ENCODE peak calls at places on chromosome 17, in five cellular contexts. One of them, this sample, is unnamed.

GRCh38 chr17:72702136-72702735 is 390.3 kb downstream of the SLC39A11 start:
- DNase-seq in psoas muscle: no peak
- DNase-seq in GM23248: peak; percentile 74
- DNase-seq in colonic mucosa: no peak
- DNase-seq in thoracic aorta: no peak
- DNase-seq in this sample: no peak

GRCh38 chr17:30429155-30429554 is 48.1 kb upstream of the GOSR1 start:
- DNase-seq in GM23248: peak; percentile 84
- DNase-seq in thoracic aorta: no peak
- DNase-seq in psoas muscle: no peak
- DNase-seq in colonic mucosa: no peak
- DNase-seq in this sample: no peak

GRCh38 chr17:29597361-29598172 is 4.6 kb downstream of the ANKRD13B start:
- DNase-seq in colonic mucosa: no peak
- DNase-seq in thoracic aorta: no peak
- DNase-seq in GM23248: no peak
- DNase-seq in psoas muscle: no peak
- DNase-seq in this sample: peak; percentile 4

GRCh38 chr17:31532161-31532515 is 140.7 kb downstream of the RAB11FIP4 start:
- DNase-seq in thoracic aorta: no peak
- DNase-seq in psoas muscle: no peak
- DNase-seq in colonic mucosa: no peak
- DNase-seq in GM23248: no peak
- DNase-seq in this sample: no peak

GRCh38 chr17:56604691-56605090 is 11.2 kb downstream of the NOG start:
- DNase-seq in thoracic aorta: no peak
- DNase-seq in GM23248: no peak
- DNase-seq in psoas muscle: no peak
- DNase-seq in colonic mucosa: no peak
- DNase-seq in this sample: no peak

GRCh38 chr17:41656249-41657023 is 32.1 kb upstream of the KRT17 start:
- DNase-seq in colonic mucosa: no peak
- DNase-seq in psoas muscle: no peak
- DNase-seq in GM23248: no peak
- DNase-seq in thoracic aorta: no peak
- DNase-seq in this sample: no peak

GRCh38 chr17:59892251-59892848 is 393 bp downstream of the TUBD1 start:
- DNase-seq in colonic mucosa: peak; percentile 31
- DNase-seq in psoas muscle: peak; percentile 82
- DNase-seq in GM23248: no peak
- DNase-seq in thoracic aorta: no peak
- DNase-seq in this sample: no peak

GRCh38 chr17:21360048-21360447 is 16.1 kb upstream of the KCNJ12 start:
- DNase-seq in psoas muscle: no peak
- DNase-seq in GM23248: no peak
- DNase-seq in colonic mucosa: no peak
- DNase-seq in thoracic aorta: no peak
- DNase-seq in this sample: no peak

GRCh38 chr17:70295732-70296131 is 126.4 kb downstream of the KCNJ2 start:
- DNase-seq in GM23248: no peak
- DNase-seq in psoas muscle: no peak
- DNase-seq in colonic mucosa: no peak
- DNase-seq in thoracic aorta: no peak
- DNase-seq in this sample: no peak

GRCh38 chr17:76994237-76994637 is 126.0 kb downstream of the MGAT5B start:
- DNase-seq in GM23248: no peak
- DNase-seq in thoracic aorta: no peak
- DNase-seq in psoas muscle: no peak
- DNase-seq in colonic mucosa: no peak
- DNase-seq in this sample: no peak

GRCh38 chr17:49987290-49987585 is 7.8 kb downstream of the DLX3 start:
- DNase-seq in colonic mucosa: no peak
- DNase-seq in thoracic aorta: no peak
- DNase-seq in psoas muscle: no peak
- DNase-seq in GM23248: no peak
- DNase-seq in this sample: no peak

GRCh38 chr17:48100160-48100559 is 1.1 kb downstream of the CBX1 start:
- DNase-seq in thoracic aorta: no peak
- DNase-seq in psoas muscle: no peak
- DNase-seq in GM23248: peak; percentile 86
- DNase-seq in colonic mucosa: no peak
- DNase-seq in this sample: no peak

GRCh38 chr17:43125967-43126910 is 1.1 kb upstream of the BRCA1 start:
- DNase-seq in GM23248: no peak
- DNase-seq in thoracic aorta: no peak
- DNase-seq in psoas muscle: no peak
- DNase-seq in colonic mucosa: peak; percentile 29
- DNase-seq in this sample: no peak

GRCh38 chr17:78112508-78113471 is 15.8 kb downstream of the TMC6 start:
- DNase-seq in GM23248: peak; percentile 59
- DNase-seq in thoracic aorta: no peak
- DNase-seq in colonic mucosa: peak; percentile 86
- DNase-seq in psoas muscle: peak; percentile 89
- DNase-seq in this sample: peak; percentile 85

GRCh38 chr17:17070931-17071330 is 28.7 kb downstream of the MPRIP start:
- DNase-seq in GM23248: no peak
- DNase-seq in thoracic aorta: no peak
- DNase-seq in colonic mucosa: peak; percentile 68
- DNase-seq in psoas muscle: no peak
- DNase-seq in this sample: no peak

GRCh38 chr17:19012171-19013080 is 7.9 kb upstream of the FAM83G start:
- DNase-seq in colonic mucosa: no peak
- DNase-seq in thoracic aorta: no peak
- DNase-seq in psoas muscle: peak; percentile 24
- DNase-seq in GM23248: no peak
- DNase-seq in this sample: no peak

GRCh38 chr17:61000911-61001310 is 323.3 kb downstream of the BCAS3 start:
- DNase-seq in thoracic aorta: no peak
- DNase-seq in GM23248: peak; percentile 74
- DNase-seq in colonic mucosa: no peak
- DNase-seq in psoas muscle: no peak
- DNase-seq in this sample: no peak

GRCh38 chr17:65394811-65395472 is 166.5 kb downstream of the AXIN2 start:
- DNase-seq in GM23248: no peak
- DNase-seq in colonic mucosa: no peak
- DNase-seq in thoracic aorta: no peak
- DNase-seq in psoas muscle: no peak
- DNase-seq in this sample: no peak

GRCh38 chr17:12041316-12041715 is 20.6 kb downstream of the MAP2K4 start:
- DNase-seq in colonic mucosa: no peak
- DNase-seq in psoas muscle: no peak
- DNase-seq in thoracic aorta: no peak
- DNase-seq in GM23248: peak; percentile 91
- DNase-seq in this sample: no peak

GRCh38 chr17:69179227-69179952 is 37.7 kb upstream of the ABCA6 start:
- DNase-seq in colonic mucosa: no peak
- DNase-seq in thoracic aorta: no peak
- DNase-seq in psoas muscle: no peak
- DNase-seq in GM23248: peak; percentile 53
- DNase-seq in this sample: no peak

GRCh38 chr17:4485676-4486646 is 12.7 kb upstream of the SPNS2 start:
- DNase-seq in psoas muscle: no peak
- DNase-seq in thoracic aorta: no peak
- DNase-seq in GM23248: no peak
- DNase-seq in colonic mucosa: no peak
- DNase-seq in this sample: no peak

GRCh38 chr17:51703364-51704341 is 443.3 kb downstream of the UTP18 start:
- DNase-seq in thoracic aorta: peak; percentile 18
- DNase-seq in psoas muscle: peak; percentile 68
- DNase-seq in GM23248: peak; percentile 40
- DNase-seq in colonic mucosa: no peak
- DNase-seq in this sample: peak; percentile 68

GRCh38 chr17:58332720-58333395 is 4.3 kb upstream of the TSPOAP1 start:
- DNase-seq in GM23248: no peak
- DNase-seq in thoracic aorta: no peak
- DNase-seq in psoas muscle: no peak
- DNase-seq in colonic mucosa: no peak
- DNase-seq in this sample: no peak

GRCh38 chr17:75487351-75488070 is 27.8 kb downstream of the CASKIN2 start:
- DNase-seq in psoas muscle: peak; percentile 65
- DNase-seq in colonic mucosa: peak; percentile 36
- DNase-seq in thoracic aorta: no peak
- DNase-seq in GM23248: no peak
- DNase-seq in this sample: no peak

GRCh38 chr17:76537288-76537577 is 276 bp downstream of the CYGB start:
- DNase-seq in psoas muscle: peak; percentile 79
- DNase-seq in GM23248: peak; percentile 80
- DNase-seq in thoracic aorta: no peak
- DNase-seq in colonic mucosa: no peak
- DNase-seq in this sample: peak; percentile 68

GRCh38 chr17:2706911-2707510 is 4.6 kb downstream of the CLUH start:
- DNase-seq in colonic mucosa: no peak
- DNase-seq in psoas muscle: peak; percentile 80
- DNase-seq in thoracic aorta: no peak
- DNase-seq in GM23248: no peak
- DNase-seq in this sample: no peak

GRCh38 chr17:46782250-46782953 is 36.1 kb downstream of the WNT3 start:
- DNase-seq in GM23248: peak; percentile 54
- DNase-seq in thoracic aorta: no peak
- DNase-seq in colonic mucosa: peak; percentile 36
- DNase-seq in psoas muscle: no peak
- DNase-seq in this sample: no peak

GRCh38 chr17:81713004-81713555 is 996 bp downstream of the SLC25A10 start:
- DNase-seq in colonic mucosa: no peak
- DNase-seq in GM23248: peak; percentile 34
- DNase-seq in psoas muscle: no peak
- DNase-seq in thoracic aorta: no peak
- DNase-seq in this sample: no peak

GRCh38 chr17:74852237-74853047 is 7.2 kb downstream of the GRIN2C start:
- DNase-seq in GM23248: peak; percentile 45
- DNase-seq in thoracic aorta: no peak
- DNase-seq in colonic mucosa: no peak
- DNase-seq in psoas muscle: no peak
- DNase-seq in this sample: no peak

GRCh38 chr17:82911822-82912221 is 72.0 kb upstream of the ZNF750 start:
- DNase-seq in psoas muscle: no peak
- DNase-seq in GM23248: no peak
- DNase-seq in thoracic aorta: no peak
- DNase-seq in colonic mucosa: no peak
- DNase-seq in this sample: no peak
- H3K27ac ChIP-seq in psoas muscle: peak overlapping the region; percentile 48
- H3K27ac ChIP-seq in GM23248: no peak overlapping the region
- H3K27ac ChIP-seq in thoracic aorta: no peak overlapping the region
- H3K27ac ChIP-seq in colonic mucosa: no peak overlapping the region
- H3K27ac ChIP-seq in this sample: peak overlapping the region; percentile 55

GRCh38 chr17:6541886-6542285 is 14.5 kb downstream of the PITPNM3 start:
- DNase-seq in psoas muscle: no peak
- DNase-seq in GM23248: no peak
- DNase-seq in colonic mucosa: no peak
- DNase-seq in thoracic aorta: no peak
- DNase-seq in this sample: no peak
- H3K27ac ChIP-seq in psoas muscle: no peak overlapping the region
- H3K27ac ChIP-seq in GM23248: no peak overlapping the region
- H3K27ac ChIP-seq in colonic mucosa: no peak overlapping the region
- H3K27ac ChIP-seq in thoracic aorta: no peak overlapping the region
- H3K27ac ChIP-seq in this sample: no peak overlapping the region

GRCh38 chr17:63675231-63675606 is 24.7 kb downstream of the LIMD2 start:
- DNase-seq in colonic mucosa: no peak
- DNase-seq in GM23248: no peak
- DNase-seq in psoas muscle: no peak
- DNase-seq in thoracic aorta: no peak
- DNase-seq in this sample: peak; percentile 50
- H3K27ac ChIP-seq in colonic mucosa: peak overlapping the region; percentile 95
- H3K27ac ChIP-seq in GM23248: no peak overlapping the region
- H3K27ac ChIP-seq in psoas muscle: peak overlapping the region; percentile 71
- H3K27ac ChIP-seq in thoracic aorta: peak overlapping the region; percentile 86
- H3K27ac ChIP-seq in this sample: peak overlapping the region; percentile 36

GRCh38 chr17:36127199-36127881 is 23.7 kb downstream of the CCL4 start:
- DNase-seq in colonic mucosa: no peak
- DNase-seq in psoas muscle: no peak
- DNase-seq in thoracic aorta: no peak
- DNase-seq in GM23248: no peak
- DNase-seq in this sample: no peak
- H3K27ac ChIP-seq in colonic mucosa: peak overlapping the region; percentile 63
- H3K27ac ChIP-seq in psoas muscle: no peak overlapping the region
- H3K27ac ChIP-seq in thoracic aorta: no peak overlapping the region
- H3K27ac ChIP-seq in GM23248: no peak overlapping the region
- H3K27ac ChIP-seq in this sample: no peak overlapping the region

GRCh38 chr17:55318715-55319487 is 54.1 kb downstream of the HLF start:
- DNase-seq in psoas muscle: no peak
- DNase-seq in thoracic aorta: no peak
- DNase-seq in colonic mucosa: no peak
- DNase-seq in GM23248: no peak
- DNase-seq in this sample: no peak
- H3K27ac ChIP-seq in psoas muscle: no peak overlapping the region
- H3K27ac ChIP-seq in thoracic aorta: no peak overlapping the region
- H3K27ac ChIP-seq in colonic mucosa: no peak overlapping the region
- H3K27ac ChIP-seq in GM23248: no peak overlapping the region
- H3K27ac ChIP-seq in this sample: no peak overlapping the region

DNA sequence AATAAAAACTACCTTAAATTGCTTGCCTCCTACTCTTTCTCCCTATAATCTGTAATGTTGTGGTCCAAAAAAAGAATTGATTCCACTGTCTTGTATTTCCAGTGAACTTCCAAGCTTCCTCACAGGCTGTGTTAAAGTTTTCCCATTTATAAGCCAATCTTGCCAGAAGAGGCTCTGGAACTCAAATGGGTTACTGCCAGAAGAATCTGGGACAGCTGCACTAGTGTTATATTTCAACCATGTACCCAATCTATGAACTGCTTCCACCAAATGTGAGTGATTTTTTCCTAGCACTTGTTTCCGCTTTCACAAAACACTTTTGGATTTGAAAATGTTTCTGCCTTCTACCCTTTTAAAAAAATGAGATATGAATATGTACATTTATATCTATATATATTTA is 1.8 kb downstream of the CCDC43 start:
- DNase-seq in thoracic aorta: no peak
- DNase-seq in GM23248: no peak
- DNase-seq in psoas muscle: no peak
- DNase-seq in colonic mucosa: no peak
- DNase-seq in this sample: no peak
- H3K27ac ChIP-seq in thoracic aorta: no peak overlapping the region
- H3K27ac ChIP-seq in GM23248: no peak overlapping the region
- H3K27ac ChIP-seq in psoas muscle: peak overlapping the region; percentile 38
- H3K27ac ChIP-seq in colonic mucosa: no peak overlapping the region
- H3K27ac ChIP-seq in this sample: no peak overlapping the region

DNA sequence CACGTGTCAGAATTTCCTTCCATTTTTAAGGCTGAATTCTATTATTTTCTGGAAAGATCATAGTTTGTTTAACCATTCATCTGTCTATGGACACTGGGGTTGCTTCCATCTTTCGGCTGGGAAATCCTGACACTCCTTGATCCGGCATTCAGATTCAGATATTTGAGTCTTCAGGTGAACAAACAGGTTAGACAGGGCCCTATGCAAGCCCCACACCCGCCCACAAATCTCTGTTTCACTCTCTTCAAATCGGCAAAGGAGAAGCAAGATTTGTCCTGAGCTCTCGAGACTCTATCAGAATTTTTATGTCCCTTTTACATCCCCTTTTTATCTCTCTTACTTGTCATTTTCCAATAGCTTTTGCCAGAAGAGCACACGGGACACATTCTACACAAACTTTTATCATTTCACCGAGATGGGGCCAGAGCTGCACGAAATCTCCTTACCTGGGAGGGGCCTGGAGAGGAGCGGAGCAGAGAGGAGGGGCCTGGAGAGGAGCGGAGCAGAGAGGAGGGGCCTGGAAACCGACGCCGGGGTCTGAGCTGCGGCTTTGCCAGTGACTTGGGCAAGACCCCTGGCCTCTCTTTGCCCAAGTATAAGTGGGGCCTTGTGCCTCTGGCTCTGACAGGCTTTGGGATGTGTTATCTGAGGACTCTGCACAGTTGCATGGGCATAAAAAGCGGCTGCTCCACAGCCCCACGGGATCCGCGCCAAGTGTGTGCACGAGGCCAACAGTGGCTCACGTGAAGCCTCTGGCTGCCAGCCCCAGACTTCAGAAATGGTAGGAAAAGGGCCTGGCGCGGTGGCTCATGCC is 54.3 kb upstream of the RBFOX3 start:
- DNase-seq in GM23248: peak; percentile 28
- DNase-seq in psoas muscle: peak; percentile 70
- DNase-seq in thoracic aorta: no peak
- DNase-seq in colonic mucosa: peak; percentile 55
- DNase-seq in this sample: peak; percentile 74
- H3K27ac ChIP-seq in GM23248: no peak overlapping the region
- H3K27ac ChIP-seq in psoas muscle: no peak overlapping the region
- H3K27ac ChIP-seq in thoracic aorta: no peak overlapping the region
- H3K27ac ChIP-seq in colonic mucosa: no peak overlapping the region
- H3K27ac ChIP-seq in this sample: no peak overlapping the region

This sample was measured in heart right ventricle.